ENCODE peak calls at places on chromosomes 1 and 21, in seven cellular contexts. One of them, this sample, is unnamed.

GRCh38 chr21:45467221-45467779 is 62.3 kb downstream of the COL18A1 start:
- DNase-seq in pancreas: no peak
- DNase-seq in cardiac fibroblast: no peak
- DNase-seq in right cardiac atrium: peak
- DNase-seq in GM23338: no peak
- DNase-seq in choroid plexus epithelial cell: no peak
- DNase-seq in mucosa of descending colon: peak
- DNase-seq in this sample: no peak

GRCh38 chr1:44621841-44622286 is 52.4 kb downstream of the TMEM53 start:
- DNase-seq in cardiac fibroblast: no peak
- DNase-seq in right cardiac atrium: no peak
- DNase-seq in mucosa of descending colon: no peak
- DNase-seq in GM23338: no peak
- DNase-seq in choroid plexus epithelial cell: no peak
- DNase-seq in pancreas: no peak
- DNase-seq in this sample: no peak

GRCh38 chr1:10906866-10907519 is 105.5 kb upstream of the TARDBP start:
- DNase-seq in cardiac fibroblast: no peak
- DNase-seq in right cardiac atrium: no peak
- DNase-seq in mucosa of descending colon: no peak
- DNase-seq in pancreas: no peak
- DNase-seq in choroid plexus epithelial cell: no peak
- DNase-seq in GM23338: no peak
- DNase-seq in this sample: no peak

GRCh38 chr1:232627645-232628334 is 2.1 kb downstream of the SIPA1L2 start:
- DNase-seq in cardiac fibroblast: peak
- DNase-seq in right cardiac atrium: no peak
- DNase-seq in choroid plexus epithelial cell: peak
- DNase-seq in GM23338: peak
- DNase-seq in mucosa of descending colon: no peak
- DNase-seq in pancreas: no peak
- DNase-seq in this sample: no peak

GRCh38 chr1:221887091-221887746 is 145.3 kb upstream of the DUSP10 start:
- DNase-seq in mucosa of descending colon: peak
- DNase-seq in GM23338: no peak
- DNase-seq in pancreas: peak
- DNase-seq in right cardiac atrium: peak
- DNase-seq in choroid plexus epithelial cell: peak
- DNase-seq in cardiac fibroblast: peak
- DNase-seq in this sample: peak

GRCh38 chr1:9505142-9505541 is 34.1 kb upstream of the SLC25A33 start:
- DNase-seq in GM23338: no peak
- DNase-seq in choroid plexus epithelial cell: no peak
- DNase-seq in right cardiac atrium: no peak
- DNase-seq in mucosa of descending colon: no peak
- DNase-seq in pancreas: no peak
- DNase-seq in cardiac fibroblast: no peak
- DNase-seq in this sample: no peak

GRCh38 chr1:34266127-34266951 is 89.6 kb downstream of the C1orf94 start:
- DNase-seq in cardiac fibroblast: no peak
- DNase-seq in choroid plexus epithelial cell: no peak
- DNase-seq in right cardiac atrium: no peak
- DNase-seq in pancreas: no peak
- DNase-seq in GM23338: peak
- DNase-seq in mucosa of descending colon: no peak
- DNase-seq in this sample: no peak

GRCh38 chr1:210291088-210291487 is 37.6 kb upstream of the HHAT start:
- DNase-seq in right cardiac atrium: no peak
- DNase-seq in cardiac fibroblast: no peak
- DNase-seq in choroid plexus epithelial cell: no peak
- DNase-seq in pancreas: no peak
- DNase-seq in mucosa of descending colon: no peak
- DNase-seq in GM23338: no peak
- DNase-seq in this sample: no peak

GRCh38 chr1:160078392-160079195 is 2.7 kb upstream of the KCNJ9 start:
- DNase-seq in pancreas: no peak
- DNase-seq in mucosa of descending colon: peak
- DNase-seq in GM23338: peak
- DNase-seq in cardiac fibroblast: peak
- DNase-seq in choroid plexus epithelial cell: peak
- DNase-seq in right cardiac atrium: no peak
- DNase-seq in this sample: peak

GRCh38 chr1:51237313-51237700 is 1.2 kb downstream of the RNF11 start:
- DNase-seq in mucosa of descending colon: no peak
- DNase-seq in choroid plexus epithelial cell: no peak
- DNase-seq in pancreas: no peak
- DNase-seq in cardiac fibroblast: no peak
- DNase-seq in GM23338: no peak
- DNase-seq in right cardiac atrium: no peak
- DNase-seq in this sample: no peak

GRCh38 chr1:184298321-184299052 is 88.3 kb upstream of the C1orf21 start:
- DNase-seq in cardiac fibroblast: peak
- DNase-seq in right cardiac atrium: peak
- DNase-seq in mucosa of descending colon: no peak
- DNase-seq in pancreas: no peak
- DNase-seq in GM23338: peak
- DNase-seq in choroid plexus epithelial cell: no peak
- DNase-seq in this sample: no peak

GRCh38 chr1:229620876-229621275 is 5.0 kb downstream of the TAF5L start:
- DNase-seq in mucosa of descending colon: no peak
- DNase-seq in right cardiac atrium: no peak
- DNase-seq in GM23338: no peak
- DNase-seq in cardiac fibroblast: peak
- DNase-seq in pancreas: no peak
- DNase-seq in choroid plexus epithelial cell: peak
- DNase-seq in this sample: no peak

GRCh38 chr1:76023669-76024407 is 50.7 kb upstream of the ST6GALNAC3 start:
- DNase-seq in mucosa of descending colon: no peak
- DNase-seq in right cardiac atrium: no peak
- DNase-seq in cardiac fibroblast: no peak
- DNase-seq in choroid plexus epithelial cell: peak
- DNase-seq in pancreas: no peak
- DNase-seq in GM23338: no peak
- DNase-seq in this sample: peak

GRCh38 chr1:64502924-64503323 is 33.0 kb downstream of the CACHD1 start:
- DNase-seq in right cardiac atrium: no peak
- DNase-seq in cardiac fibroblast: no peak
- DNase-seq in GM23338: no peak
- DNase-seq in mucosa of descending colon: no peak
- DNase-seq in pancreas: no peak
- DNase-seq in choroid plexus epithelial cell: no peak
- DNase-seq in this sample: no peak

GRCh38 chr1:189706594-189706993 is 771.1 kb downstream of the BRINP3 start:
- DNase-seq in pancreas: no peak
- DNase-seq in right cardiac atrium: no peak
- DNase-seq in GM23338: no peak
- DNase-seq in cardiac fibroblast: no peak
- DNase-seq in choroid plexus epithelial cell: no peak
- DNase-seq in mucosa of descending colon: no peak
- DNase-seq in this sample: no peak

GRCh38 chr1:3684031-3684430 is 31.7 kb downstream of the TP73 start:
- DNase-seq in mucosa of descending colon: peak
- DNase-seq in cardiac fibroblast: no peak
- DNase-seq in choroid plexus epithelial cell: peak
- DNase-seq in pancreas: no peak
- DNase-seq in right cardiac atrium: no peak
- DNase-seq in GM23338: peak
- DNase-seq in this sample: no peak

GRCh38 chr1:185215911-185216310 is 58.9 kb downstream of the SWT1 start:
- DNase-seq in GM23338: no peak
- DNase-seq in cardiac fibroblast: peak
- DNase-seq in pancreas: no peak
- DNase-seq in choroid plexus epithelial cell: no peak
- DNase-seq in mucosa of descending colon: no peak
- DNase-seq in right cardiac atrium: no peak
- DNase-seq in this sample: no peak

GRCh38 chr1:221874285-221875003 is 132.6 kb upstream of the DUSP10 start:
- DNase-seq in right cardiac atrium: no peak
- DNase-seq in choroid plexus epithelial cell: no peak
- DNase-seq in mucosa of descending colon: no peak
- DNase-seq in GM23338: no peak
- DNase-seq in cardiac fibroblast: no peak
- DNase-seq in pancreas: no peak
- DNase-seq in this sample: peak

GRCh38 chr1:15848143-15848928 is 829 bp downstream of the SPEN start:
- DNase-seq in right cardiac atrium: peak
- DNase-seq in cardiac fibroblast: peak
- DNase-seq in choroid plexus epithelial cell: no peak
- DNase-seq in pancreas: peak
- DNase-seq in mucosa of descending colon: peak
- DNase-seq in GM23338: peak
- DNase-seq in this sample: no peak

GRCh38 chr1:114353233-114353632 is 157.8 kb downstream of the TRIM33 start:
- DNase-seq in mucosa of descending colon: peak
- DNase-seq in choroid plexus epithelial cell: peak
- DNase-seq in GM23338: peak
- DNase-seq in pancreas: peak
- DNase-seq in right cardiac atrium: peak
- DNase-seq in cardiac fibroblast: peak
- DNase-seq in this sample: no peak

GRCh38 chr1:31549807-31550620 is 26.3 kb upstream of the TINAGL1 start:
- DNase-seq in mucosa of descending colon: no peak
- DNase-seq in pancreas: no peak
- DNase-seq in choroid plexus epithelial cell: no peak
- DNase-seq in cardiac fibroblast: peak
- DNase-seq in GM23338: no peak
- DNase-seq in right cardiac atrium: no peak
- DNase-seq in this sample: no peak

GRCh38 chr21:34199121-34199910 is 125.9 kb downstream of the MRPS6 start:
- DNase-seq in pancreas: no peak
- DNase-seq in mucosa of descending colon: no peak
- DNase-seq in choroid plexus epithelial cell: peak
- DNase-seq in GM23338: no peak
- DNase-seq in right cardiac atrium: no peak
- DNase-seq in cardiac fibroblast: no peak
- DNase-seq in this sample: no peak

GRCh38 chr1:173134029-173134428 is 73.1 kb downstream of the TNFSF4 start:
- DNase-seq in mucosa of descending colon: no peak
- DNase-seq in cardiac fibroblast: peak
- DNase-seq in GM23338: no peak
- DNase-seq in right cardiac atrium: no peak
- DNase-seq in choroid plexus epithelial cell: peak
- DNase-seq in pancreas: no peak
- DNase-seq in this sample: no peak

DNA sequence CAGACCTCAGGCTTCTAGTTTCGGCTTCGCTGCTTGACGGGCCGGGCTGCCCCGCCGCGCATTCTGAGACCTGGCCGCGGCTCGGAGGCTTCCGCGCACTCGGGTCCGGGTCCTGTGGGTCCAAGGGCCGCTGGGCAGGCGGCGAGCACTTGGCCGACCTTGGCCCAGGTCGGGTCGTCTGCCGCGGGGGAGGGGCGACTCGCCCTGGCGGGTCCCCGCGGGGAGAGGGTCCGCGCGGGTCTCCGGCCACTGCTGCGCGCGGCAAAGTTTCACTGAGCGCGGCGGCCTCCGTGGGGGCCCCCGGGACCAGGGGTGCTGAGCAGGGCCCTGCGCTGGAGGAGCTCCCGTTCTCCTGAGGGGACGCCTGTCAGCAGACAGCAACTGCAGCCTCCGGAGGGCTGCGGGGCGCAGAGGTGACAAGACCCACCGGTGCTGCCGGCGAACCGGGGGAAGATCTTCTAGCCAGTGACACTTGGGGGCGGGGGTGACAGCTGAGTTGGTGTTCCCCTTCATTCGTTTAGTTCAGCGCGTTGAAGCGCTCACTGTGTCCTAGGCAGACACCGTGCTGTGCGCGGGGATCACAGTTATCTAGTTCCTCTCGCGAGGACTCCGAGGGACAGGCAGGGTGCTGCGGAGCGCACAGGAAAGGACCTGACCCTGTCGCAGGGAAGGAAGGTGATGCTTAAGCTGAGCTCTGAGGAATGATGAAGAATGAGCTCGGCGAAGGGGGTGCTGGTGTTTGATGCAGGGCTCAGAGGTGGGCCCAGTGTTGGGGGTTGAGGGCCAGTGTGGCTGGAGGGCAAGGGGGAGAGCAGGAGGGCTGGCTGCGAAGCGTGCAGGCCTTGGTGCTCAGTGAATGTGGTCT is 725 bp downstream of the MTFR1L start:
- DNase-seq in GM23338: peak
- DNase-seq in right cardiac atrium: peak
- DNase-seq in mucosa of descending colon: peak
- DNase-seq in pancreas: no peak
- DNase-seq in choroid plexus epithelial cell: peak
- DNase-seq in cardiac fibroblast: peak
- DNase-seq in this sample: peak
- H3K4me3 ChIP-seq in GM23338: peak
- H3K4me3 ChIP-seq in right cardiac atrium: peak
- H3K4me3 ChIP-seq in mucosa of descending colon: peak
- H3K4me3 ChIP-seq in pancreas: peak
- H3K4me3 ChIP-seq in choroid plexus epithelial cell: peak
- H3K4me3 ChIP-seq in cardiac fibroblast: peak
- H3K4me3 ChIP-seq in this sample: peak

GRCh38 chr1:39789571-39790110 is 976 bp upstream of the BMP8B start:
- DNase-seq in mucosa of descending colon: no peak
- DNase-seq in GM23338: no peak
- DNase-seq in cardiac fibroblast: no peak
- DNase-seq in choroid plexus epithelial cell: no peak
- DNase-seq in pancreas: no peak
- DNase-seq in right cardiac atrium: no peak
- DNase-seq in this sample: no peak
- H3K4me3 ChIP-seq in mucosa of descending colon: no peak
- H3K4me3 ChIP-seq in GM23338: peak
- H3K4me3 ChIP-seq in cardiac fibroblast: no peak
- H3K4me3 ChIP-seq in choroid plexus epithelial cell: no peak
- H3K4me3 ChIP-seq in pancreas: peak
- H3K4me3 ChIP-seq in right cardiac atrium: no peak
- H3K4me3 ChIP-seq in this sample: no peak

GRCh38 chr1:41583658-41584570 is 99.4 kb upstream of the EDN2 start:
- DNase-seq in choroid plexus epithelial cell: no peak
- DNase-seq in mucosa of descending colon: no peak
- DNase-seq in pancreas: no peak
- DNase-seq in GM23338: peak
- DNase-seq in right cardiac atrium: no peak
- DNase-seq in cardiac fibroblast: no peak
- DNase-seq in this sample: no peak
- H3K4me3 ChIP-seq in choroid plexus epithelial cell: no peak
- H3K4me3 ChIP-seq in mucosa of descending colon: no peak
- H3K4me3 ChIP-seq in pancreas: no peak
- H3K4me3 ChIP-seq in GM23338: no peak
- H3K4me3 ChIP-seq in right cardiac atrium: no peak
- H3K4me3 ChIP-seq in cardiac fibroblast: no peak
- H3K4me3 ChIP-seq in this sample: no peak

DNA sequence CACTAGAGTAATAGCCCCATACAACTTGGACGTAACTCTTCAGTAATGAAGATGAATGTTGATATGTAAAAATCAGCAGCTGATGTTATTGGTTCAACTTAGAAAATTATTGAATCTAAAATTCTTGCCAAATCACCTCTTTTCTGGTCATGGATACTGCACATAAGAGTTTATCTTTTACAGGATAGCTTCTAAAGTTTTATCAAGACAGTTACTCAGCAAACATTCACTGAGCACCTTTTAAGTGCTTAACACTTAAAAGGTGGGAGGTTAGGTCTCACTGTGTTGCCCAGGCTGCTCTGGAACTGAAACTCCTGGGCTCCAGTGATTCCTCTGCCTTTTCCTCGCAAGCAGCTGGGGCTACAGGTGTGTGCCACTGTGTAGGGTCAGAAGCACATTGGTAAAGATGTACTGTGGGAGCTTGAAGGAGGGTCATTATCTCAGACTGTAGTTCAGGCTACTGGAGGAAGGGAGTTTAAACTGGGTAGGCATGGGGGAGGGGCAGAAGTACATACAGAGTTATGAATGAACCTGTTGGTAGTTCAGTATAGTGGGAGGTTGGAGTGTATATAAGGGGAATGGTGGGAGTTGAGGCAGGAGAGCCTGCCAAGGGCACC is 2.0 kb downstream of the MPZL1 start:
- DNase-seq in pancreas: no peak
- DNase-seq in GM23338: no peak
- DNase-seq in cardiac fibroblast: no peak
- DNase-seq in choroid plexus epithelial cell: no peak
- DNase-seq in mucosa of descending colon: no peak
- DNase-seq in right cardiac atrium: no peak
- DNase-seq in this sample: no peak
- H3K4me3 ChIP-seq in pancreas: no peak
- H3K4me3 ChIP-seq in GM23338: peak
- H3K4me3 ChIP-seq in cardiac fibroblast: no peak
- H3K4me3 ChIP-seq in choroid plexus epithelial cell: peak
- H3K4me3 ChIP-seq in mucosa of descending colon: no peak
- H3K4me3 ChIP-seq in right cardiac atrium: peak
- H3K4me3 ChIP-seq in this sample: no peak

This sample was measured in SJSA1.